ENCODE peak calls at places on chromosome 6, in four cellular contexts. M is left cardiac atrium, J is kidney, B is fibroblast of lung. I is an unnamed sample.

GRCh38 chr6:142045380-142046270 is 87.1 kb upstream of the GJE1 start:
- DNase-seq in M (no peak), J (no peak), B (peak), I (no peak)

GRCh38 chr6:165571721-165572132 is 91.3 kb downstream of the PDE10A start:
- DNase-seq in M (no peak), J (no peak), B (no peak), I (no peak)

GRCh38 chr6:28719275-28719940 is 193.7 kb downstream of the GPX5 start:
- DNase-seq in M (no peak), J (no peak), B (no peak), I (no peak)

GRCh38 chr6:146857960-146858308 is 259.2 kb downstream of the ADGB start:
- DNase-seq in M (no peak), J (no peak), B (no peak), I (no peak)

GRCh38 chr6:147935656-147936055 is 407.0 kb upstream of the SASH1 start:
- DNase-seq in M (no peak), J (no peak), B (no peak), I (no peak)

GRCh38 chr6:109381007-109381746 is 1.1 kb downstream of the CD164 start:
- DNase-seq in M (no peak), J (no peak), B (peak), I (no peak)

GRCh38 chr6:169269180-169270076 is 15.8 kb upstream of the THBS2 start:
- DNase-seq in M (peak), J (no peak), B (peak), I (no peak)

GRCh38 chr6:158645064-158646022 is 800 bp upstream of the DYNLT1 start:
- DNase-seq in M (no peak), J (peak), B (no peak), I (no peak)

I was measured in adrenal gland.